ENCODE peak calls at places on chromosomes 13 and 19, in four cellular contexts. E, W, F and K are unnamed samples.
A peak's percentile ranks its signal among the peaks of the same experiment; 100 is the strongest.

GRCh38 chr13:46575843-46576242 is 22.9 kb downstream of the LRCH1 start:
- DNase-seq in E (no peak), W (no peak), F (no peak), K (no peak)

GRCh38 chr13:20685042-20685441 is 18.5 kb upstream of the IL17D start:
- DNase-seq in E (no peak), W (no peak), F (no peak), K (no peak)

GRCh38 chr13:113616991-113617749 is 32.6 kb downstream of the TFDP1 start:
- DNase-seq in E (no peak), W (no peak), F (no peak), K (no peak)

GRCh38 chr19:58543826-58544590 is at the start of gene TRIM28:
- DNase-seq in E (peak; percentile 100), W (peak; percentile 100), F (peak; percentile 100), K (peak; percentile 100)

GRCh38 chr13:79604752-79605151 is 123.8 kb downstream of the NDFIP2 start:
- DNase-seq in E (no peak), W (no peak), F (no peak), K (no peak)

GRCh38 chr19:22545751-22546150 is 88.4 kb upstream of the ZNF492 start:
- DNase-seq in E (peak; percentile 15), W (no peak), F (peak; percentile 23), K (peak; percentile 17)

GRCh38 chr19:18612772-18613588 is at the start of gene TMEM59L:
- DNase-seq in E (no peak), W (no peak), F (peak; percentile 57), K (peak; percentile 50)

GRCh38 chr13:96091164-96091931 is 1.4 kb downstream of the HS6ST3 start:
- DNase-seq in E (no peak), W (no peak), F (peak; percentile 36), K (no peak)

GRCh38 chr19:45900661-45901431 is 1.6 kb downstream of the MYPOP start:
- DNase-seq in E (no peak), W (no peak), F (no peak), K (no peak)

GRCh38 chr13:97327521-97328221 is 105.5 kb downstream of the MBNL2 start:
- DNase-seq in E (no peak), W (no peak), F (no peak), K (no peak)

GRCh38 chr19:49790866-49791265 is 22.2 kb downstream of the FUZ start:
- DNase-seq in E (no peak), W (no peak), F (no peak), K (no peak)

GRCh38 chr19:49165865-49166301 is 8.3 kb downstream of the TRPM4 start:
- DNase-seq in E (no peak), W (no peak), F (no peak), K (no peak)

GRCh38 chr13:64078480-64078936 is 2662.9 kb upstream of the PCDH20 start:
- DNase-seq in E (no peak), W (no peak), F (no peak), K (no peak)

GRCh38 chr19:14460935-14461334 is 14.2 kb downstream of the PTGER1 start:
- DNase-seq in E (no peak), W (no peak), F (no peak), K (no peak)

GRCh38 chr19:47176071-47176626 is 45.5 kb downstream of the SAE1 start:
- DNase-seq in E (no peak), W (no peak), F (no peak), K (no peak)

GRCh38 chr19:18278521-18279265 is 2.7 kb downstream of the JUND start:
- DNase-seq in E (no peak), W (peak; percentile 15), F (no peak), K (no peak)

GRCh38 chr19:14654786-14655185 is 19.9 kb downstream of the ADGRE3 start:
- DNase-seq in E (no peak), W (no peak), F (no peak), K (no peak)

GRCh38 chr13:113526466-113527220 is 36.1 kb upstream of the DCUN1D2 start:
- DNase-seq in E (no peak), W (no peak), F (no peak), K (no peak)

GRCh38 chr13:22049384-22049783 is 378.5 kb downstream of the FGF9 start:
- DNase-seq in E (no peak), W (no peak), F (no peak), K (no peak)

GRCh38 chr19:57282011-57282636 is 1.8 kb downstream of the ZNF460 start:
- DNase-seq in E (no peak), W (no peak), F (no peak), K (peak; percentile 40)

GRCh38 chr13:45331981-45332830 is 8.8 kb downstream of the TPT1 start:
- DNase-seq in E (no peak), W (peak; percentile 23), F (no peak), K (no peak)

GRCh38 chr19:19630062-19630414 is 2.0 kb upstream of the LPAR2 start:
- DNase-seq in E (no peak), W (no peak), F (no peak), K (no peak)

GRCh38 chr13:23626730-23627129 is 56.5 kb downstream of the TNFRSF19 start:
- DNase-seq in E (no peak), W (no peak), F (no peak), K (no peak)

GRCh38 chr13:23021921-23022320 is 158.9 kb upstream of the SGCG start:
- DNase-seq in E (no peak), W (no peak), F (no peak), K (no peak)

GRCh38 chr13:45500492-45501174 is 35.9 kb downstream of the COG3 start:
- DNase-seq in E (no peak), W (peak; percentile 19), F (no peak), K (no peak)

GRCh38 chr13:99281811-99282263 is 23.7 kb upstream of the GPR18 start:
- DNase-seq in E (no peak), W (no peak), F (peak; percentile 22), K (peak; percentile 17)

GRCh38 chr19:2524361-2524839 is 48.5 kb downstream of the GADD45B start:
- DNase-seq in E (no peak), W (no peak), F (no peak), K (no peak)

GRCh38 chr19:32265991-32266390 is 79.4 kb upstream of the ZNF507 start:
- DNase-seq in E (no peak), W (no peak), F (no peak), K (no peak)

GRCh38 chr13:46295531-46296464 is 84.1 kb downstream of the LRRC63 start:
- DNase-seq in E (no peak), W (no peak), F (peak; percentile 22), K (peak; percentile 15)

GRCh38 chr13:114231886-114232285 is 2.8 kb upstream of the CDC16 start:
- DNase-seq in E (no peak), W (no peak), F (no peak), K (no peak)

GRCh38 chr13:57314897-57315520 is 148.0 kb downstream of the PRR20E start:
- DNase-seq in E (no peak), W (no peak), F (no peak), K (no peak)

GRCh38 chr13:114222461-114222968 is 12.2 kb upstream of the CDC16 start:
- DNase-seq in E (no peak), W (no peak), F (no peak), K (peak; percentile 51)

GRCh38 chr13:19845758-19846157 is 17.7 kb downstream of the ZMYM5 start:
- DNase-seq in E (peak; percentile 78), W (peak; percentile 40), F (no peak), K (no peak)

GRCh38 chr19:42392165-42392564 is 2.1 kb upstream of the CNFN start:
- DNase-seq in E (no peak), W (no peak), F (no peak), K (no peak)
- TF ChIP-seq CTCF in E (no peak), W (no peak), F (no peak), K (no peak)

GRCh38 chr19:38006361-38007045 is 99.5 kb downstream of the SIPA1L3 start:
- DNase-seq in E (no peak), W (no peak), F (no peak), K (no peak)

GRCh38 chr19:38004100-38004504 is 97.1 kb downstream of the SIPA1L3 start:
- DNase-seq in E (no peak), W (no peak), F (no peak), K (no peak)

GRCh38 chr19:38005224-38005614 is 98.2 kb downstream of the SIPA1L3 start:
- DNase-seq in E (no peak), W (no peak), F (no peak), K (no peak)

GRCh38 chr19:38003427-38004099 is 96.6 kb downstream of the SIPA1L3 start:
- DNase-seq in E (no peak), W (peak; percentile 50), F (no peak), K (no peak)

DNA sequence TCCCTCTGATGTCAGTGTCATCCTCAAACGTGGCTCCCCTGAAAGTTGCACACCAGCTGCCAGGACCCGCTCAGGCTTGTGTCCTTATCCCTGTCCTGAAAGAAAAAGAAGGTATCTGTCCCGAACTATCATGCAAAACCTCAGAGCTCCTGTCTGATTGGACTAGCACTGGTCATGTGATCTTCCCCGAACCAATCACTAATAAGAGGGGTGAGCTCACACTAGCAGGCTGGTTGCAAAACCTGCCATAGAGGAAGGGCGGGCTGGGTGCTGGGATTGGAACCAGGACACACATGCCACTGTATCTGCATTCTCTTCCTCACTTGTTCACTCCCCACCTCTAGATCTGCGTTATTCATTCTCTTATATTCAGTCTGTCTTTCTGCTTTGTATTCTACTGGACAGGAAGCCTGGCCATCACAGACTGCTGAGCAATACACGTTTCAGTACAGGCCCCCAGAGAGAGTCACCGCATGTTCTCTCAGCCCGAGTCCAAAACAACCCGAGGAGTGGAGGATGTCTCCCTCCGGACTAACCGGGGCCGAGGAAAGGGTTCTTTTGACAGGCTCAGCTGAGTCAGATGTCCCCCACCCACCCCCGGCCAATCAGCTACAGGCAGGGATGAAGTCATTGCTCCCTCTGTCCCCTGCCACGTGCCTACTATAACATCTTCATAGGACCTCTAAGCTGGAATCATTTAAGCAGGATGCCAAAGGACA is 97.7 kb downstream of the SIPA1L3 start:
- DNase-seq in E (peak; percentile 91), W (peak; percentile 45), F (peak; percentile 76), K (peak; percentile 67)
- TF ChIP-seq CTCF in E (no peak), W (no peak), F (no peak), K (no peak)

GRCh38 chr19:9835507-9835949 is 410 bp downstream of the PIN1 start:
- DNase-seq in E (no peak), W (no peak), F (no peak), K (no peak)

GRCh38 chr19:9836021-9836420 is 903 bp downstream of the PIN1 start:
- DNase-seq in E (no peak), W (no peak), F (no peak), K (no peak)

GRCh38 chr19:9838324-9838723 is 3.2 kb downstream of the PIN1 start:
- DNase-seq in E (no peak), W (no peak), F (no peak), K (no peak)

GRCh38 chr19:9834302-9834725 is 804 bp upstream of the PIN1 start:
- DNase-seq in E (no peak), W (no peak), F (no peak), K (no peak)

GRCh38 chr19:9834726-9835506 is at the start of gene PIN1:
- DNase-seq in E (peak; percentile 88), W (peak; percentile 97), F (peak; percentile 99), K (peak; percentile 99)
- TF ChIP-seq CTCF in E (no peak), W (no peak), F (peak; percentile 45), K (peak; percentile 67)

DNA sequence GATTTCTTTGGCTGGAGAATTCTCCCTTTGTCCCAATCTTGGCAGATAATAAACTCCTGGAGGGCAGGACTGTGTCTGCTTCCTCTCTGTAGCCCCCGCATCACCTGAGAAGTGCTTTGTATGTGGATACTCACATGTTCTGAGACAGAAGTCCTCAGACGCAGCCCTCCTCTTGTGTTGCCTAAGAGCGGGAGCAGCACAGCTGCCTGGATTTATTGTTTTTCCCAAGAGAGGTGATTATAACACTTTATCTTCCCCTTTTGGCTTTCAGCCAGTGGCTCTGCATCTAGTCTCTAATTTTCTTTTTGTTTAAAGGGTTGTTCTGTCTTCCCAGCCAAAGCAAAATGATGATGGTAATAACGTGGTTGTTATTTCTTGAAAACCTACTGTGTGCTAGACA is 36.1 kb downstream of the OLFM4 start:
- DNase-seq in E (no peak), W (no peak), F (no peak), K (no peak)
- TF ChIP-seq CTCF in E (no peak), W (no peak), F (no peak), K (no peak)